ENCODE peak calls at places on chromosomes 2 and 18, in four cellular contexts. X, R, J and I are unnamed samples.
A peak's percentile ranks its signal among the peaks of the same experiment; 100 is the strongest.

GRCh38 chr2:239939736-239940483 is 85.2 kb downstream of the NDUFA10 start:
- DNase-seq in X (peak; percentile 6), R (no peak), J (no peak), I (no peak)

GRCh38 chr2:6080837-6081541 is 388.8 kb downstream of the SOX11 start:
- DNase-seq in X (no peak), R (peak; percentile 93), J (no peak), I (peak; percentile 33)

GRCh38 chr2:36670881-36671595 is 25.5 kb upstream of the VIT start:
- DNase-seq in X (no peak), R (no peak), J (no peak), I (no peak)

GRCh38 chr2:178101321-178102079 is 10.7 kb upstream of the RBM45 start:
- DNase-seq in X (no peak), R (no peak), J (no peak), I (no peak)

GRCh38 chr2:57536535-57537231 is 509.9 kb upstream of the VRK2 start:
- DNase-seq in X (no peak), R (no peak), J (no peak), I (no peak)

GRCh38 chr2:176553685-176554106 is 284.5 kb downstream of the MTX2 start:
- DNase-seq in X (no peak), R (peak; percentile 66), J (peak; percentile 9), I (no peak)

GRCh38 chr2:38836801-38837200 is 38.9 kb downstream of the DHX57 start:
- DNase-seq in X (no peak), R (no peak), J (no peak), I (no peak)

GRCh38 chr2:229974271-229974670 is 52.0 kb downstream of the FBXO36 start:
- DNase-seq in X (no peak), R (no peak), J (no peak), I (no peak)

GRCh38 chr18:22219568-22220355 is 50.4 kb downstream of the GATA6 start:
- DNase-seq in X (no peak), R (no peak), J (no peak), I (no peak)

GRCh38 chr2:180622122-180622918 is 358.1 kb upstream of the UBE2E3 start:
- DNase-seq in X (no peak), R (no peak), J (no peak), I (peak; percentile 21)

GRCh38 chr2:4049463-4049862 is 346.1 kb downstream of the DCDC2C start:
- DNase-seq in X (no peak), R (no peak), J (no peak), I (no peak)

GRCh38 chr2:152466925-152467676 is 132.1 kb downstream of the FMNL2 start:
- DNase-seq in X (no peak), R (no peak), J (no peak), I (peak; percentile 10)

GRCh38 chr2:151992582-151992981 is 106.3 kb downstream of the CACNB4 start:
- DNase-seq in X (no peak), R (no peak), J (no peak), I (no peak)

GRCh38 chr2:217979151-217979811 is 23.5 kb downstream of the TNS1 start:
- DNase-seq in X (no peak), R (peak; percentile 38), J (no peak), I (no peak)

GRCh38 chr2:222878877-222879601 is 18.2 kb downstream of the ACSL3 start:
- DNase-seq in X (no peak), R (no peak), J (no peak), I (no peak)

GRCh38 chr18:35117951-35118411 is 76.8 kb downstream of the MAPRE2 start:
- DNase-seq in X (no peak), R (no peak), J (no peak), I (no peak)

GRCh38 chr18:34767601-34768027 is 57.5 kb downstream of the DTNA start:
- DNase-seq in X (no peak), R (no peak), J (no peak), I (no peak)

GRCh38 chr18:7671105-7671504 is 104.0 kb downstream of the PTPRM start:
- DNase-seq in X (no peak), R (no peak), J (no peak), I (no peak)

GRCh38 chr2:72965770-72966430 is 48.6 kb downstream of the EMX1 start:
- DNase-seq in X (no peak), R (no peak), J (no peak), I (no peak)

GRCh38 chr2:48312126-48312525 is 217.8 kb upstream of the STON1 start:
- DNase-seq in X (no peak), R (no peak), J (no peak), I (no peak)

GRCh38 chr2:184860744-184861143 is 262.4 kb downstream of the ZNF804A start:
- DNase-seq in X (no peak), R (no peak), J (no peak), I (no peak)

GRCh38 chr2:45965841-45966498 is 314.5 kb downstream of the PRKCE start:
- DNase-seq in X (no peak), R (no peak), J (no peak), I (no peak)

GRCh38 chr18:77210249-77210648 is 39.4 kb upstream of the GALR1 start:
- DNase-seq in X (no peak), R (no peak), J (no peak), I (no peak)

GRCh38 chr2:60066971-60067370 is 486.5 kb downstream of the BCL11A start:
- DNase-seq in X (no peak), R (no peak), J (no peak), I (no peak)

GRCh38 chr2:162090109-162090508 is 16.1 kb upstream of the DPP4 start:
- DNase-seq in X (no peak), R (no peak), J (no peak), I (no peak)

GRCh38 chr2:143652692-143653091 is 523.5 kb downstream of the ARHGAP15 start:
- DNase-seq in X (no peak), R (no peak), J (no peak), I (no peak)

GRCh38 chr2:67057901-67058703 is 339.0 kb upstream of the ETAA1 start:
- DNase-seq in X (no peak), R (no peak), J (no peak), I (no peak)

GRCh38 chr2:59806486-59806885 is 747.0 kb downstream of the BCL11A start:
- DNase-seq in X (no peak), R (no peak), J (no peak), I (no peak)

GRCh38 chr2:65186872-65187851 is 40.5 kb upstream of the ACTR2 start:
- DNase-seq in X (peak; percentile 33), R (peak; percentile 33), J (peak; percentile 54), I (peak; percentile 83)

GRCh38 chr18:5430131-5430530 is 113.7 kb downstream of the EPB41L3 start:
- DNase-seq in X (no peak), R (no peak), J (no peak), I (no peak)

GRCh38 chr2:147660680-147661079 is 184.1 kb upstream of the ACVR2A start:
- DNase-seq in X (no peak), R (no peak), J (no peak), I (no peak)

GRCh38 chr2:191386938-191387536 is 141.8 kb downstream of the MYO1B start:
- DNase-seq in X (no peak), R (no peak), J (no peak), I (no peak)